ENCODE peak calls at places on chromosome 16, in ten cellular contexts. Q is GM03348; R is AG04450; M is HT1080; S is NCI-H1092 treated with DMSO at 0.1 percent for 48 hours; P is anterior cingulate cortex; A is left colon; H is T47D; Z is activated T-helper 1 cell treated with anti-CD3 and anti-CD28 coated beads, Interleukin-12 subunit alpha, Interleukin-12 subunit beta, Interleukin-2, Interleukin-4 antibody, amounts not matched to agents 30 ng/mL and 10 ng/mL and 1 ng/mL, durations not matched to agents 14 hours and 24 hours and 36 hours; F is activated T-cell treated with anti-CD3 and anti-CD28 coated beads, Interleukin-2, amount 50 U/mL, for 24 hours. U is an unnamed sample.

GRCh38 chr16:84367297-84367680 is 1.0 kb upstream of the ATP2C2 start:
- DNase-seq in R (no peak), Z (no peak), P (no peak), H (no peak), M (no peak), Q (no peak), A (peak; percentile 74), F (no peak), S (no peak), U (no peak)

GRCh38 chr16:89711601-89712475 is 8.9 kb downstream of the VPS9D1 start:
- DNase-seq in F (peak; percentile 91), S (peak; percentile 36), A (no peak), R (no peak), M (no peak), Q (peak; percentile 90), H (peak; percentile 95), Z (peak; percentile 57), P (no peak), U (peak; percentile 65)

GRCh38 chr16:9976641-9977040 is 205.6 kb downstream of the GRIN2A start:
- DNase-seq in Q (no peak), M (no peak), Z (no peak), R (no peak), S (no peak), F (no peak), P (peak; percentile 3), A (no peak), H (no peak), U (no peak)

GRCh38 chr16:67855789-67856188 is 8.3 kb upstream of the CENPT start:
- DNase-seq in R (no peak), H (no peak), S (no peak), F (no peak), A (no peak), M (no peak), Z (no peak), P (no peak), Q (no peak), U (no peak)

GRCh38 chr16:35391328-35391727 is 1931.9 kb downstream of the TP53TG3F start:
- DNase-seq in Q (peak; percentile 40), A (no peak), Z (no peak), P (no peak), F (no peak), H (no peak), S (peak; percentile 3), M (peak; percentile 64), R (no peak), U (peak; percentile 13)

GRCh38 chr16:8958344-8958808 is 5.3 kb downstream of the USP7 start:
- DNase-seq in Z (no peak), P (no peak), H (no peak), A (no peak), Q (peak; percentile 74), R (no peak), S (no peak), F (peak; percentile 43), M (peak; percentile 89), U (peak; percentile 32)

GRCh38 chr16:886802-887731 is 83.7 kb downstream of the LMF1 start:
- DNase-seq in R (no peak), S (no peak), H (no peak), Q (no peak), P (no peak), A (no peak), M (no peak), F (no peak), Z (no peak), U (peak; percentile 46)

GRCh38 chr16:88045820-88046303 is 94.6 kb downstream of the BANP start:
- DNase-seq in F (no peak), A (peak; percentile 65), M (no peak), R (no peak), Z (no peak), S (no peak), P (no peak), Q (no peak), H (no peak), U (no peak)

GRCh38 chr16:1003551-1004347 is 22.2 kb downstream of the SOX8 start:
- DNase-seq in H (no peak), Q (no peak), M (peak; percentile 53), F (peak; percentile 75), A (no peak), R (no peak), Z (peak; percentile 29), S (no peak), P (no peak), U (no peak)

GRCh38 chr16:88357306-88358032 is 25.3 kb upstream of the ZNF469 start:
- DNase-seq in P (no peak), F (no peak), M (no peak), Z (no peak), A (no peak), S (no peak), H (no peak), Q (no peak), R (no peak), U (no peak)

GRCh38 chr16:57627184-57627871 is 1.1 kb upstream of the ADGRG1 start:
- DNase-seq in F (no peak), S (no peak), R (no peak), P (no peak), A (no peak), Q (peak; percentile 65), Z (no peak), M (peak; percentile 94), H (peak; percentile 27), U (peak; percentile 75)

GRCh38 chr16:26214694-26215093 is 522.9 kb downstream of the HS3ST4 start:
- DNase-seq in P (no peak), F (no peak), M (no peak), Q (no peak), H (no peak), S (no peak), A (no peak), Z (no peak), R (no peak), U (no peak)

GRCh38 chr16:85137323-85138072 is 25.2 kb upstream of the CIBAR2 start:
- DNase-seq in R (peak; percentile 78), F (no peak), M (peak; percentile 50), Q (peak; percentile 97), A (peak; percentile 89), Z (no peak), P (peak; percentile 81), H (peak; percentile 53), S (no peak), U (peak; percentile 25)

GRCh38 chr16:12426122-12426521 is 377.6 kb downstream of the CPPED1 start:
- DNase-seq in S (no peak), H (no peak), R (no peak), Q (no peak), Z (no peak), F (no peak), P (no peak), A (no peak), M (no peak), U (peak; percentile 69)

GRCh38 chr16:50160495-50161164 is 7.5 kb downstream of the TENT4B start:
- DNase-seq in M (no peak), A (no peak), S (no peak), R (no peak), Z (no peak), H (no peak), P (no peak), Q (peak; percentile 73), F (no peak), U (no peak)

GRCh38 chr16:50558913-50559312 is 10.7 kb downstream of the NKD1 start:
- DNase-seq in M (no peak), S (no peak), P (no peak), R (no peak), H (no peak), F (no peak), Z (no peak), A (no peak), Q (no peak), U (no peak)

GRCh38 chr16:79993810-79994209 is 393.3 kb upstream of the MAF start:
- DNase-seq in Q (no peak), Z (no peak), P (no peak), M (no peak), H (no peak), R (no peak), F (no peak), S (no peak), A (no peak), U (no peak)